ENCODE peak calls at places on chromosomes 5 and 9, in seven cellular contexts. One of them, this sample, is unnamed.

GRCh38 chr9:16986441-16987387 is 116.2 kb upstream of the BNC2 start:
- DNase-seq in HuH-7.5: no peak
- DNase-seq in mesendoderm: no peak
- DNase-seq in NCI-H1092: no peak
- DNase-seq in natural killer cell treated with Interleukin-12 subunit alpha and Interleukin-12 subunit beta and Interleukin-15 and Interleukin-18, amount 100 ng/mL, for 72 hours: no peak
- DNase-seq in fibroblast of pulmonary artery: peak
- DNase-seq in CD8-positive, alpha-beta memory T cell: no peak
- DNase-seq in this sample: peak

GRCh38 chr5:56085205-56085604 is 90.4 kb upstream of the IL6ST start:
- DNase-seq in fibroblast of pulmonary artery: peak
- DNase-seq in natural killer cell treated with Interleukin-12 subunit alpha and Interleukin-12 subunit beta and Interleukin-15 and Interleukin-18, amount 100 ng/mL, for 72 hours: no peak
- DNase-seq in NCI-H1092: no peak
- DNase-seq in CD8-positive, alpha-beta memory T cell: no peak
- DNase-seq in HuH-7.5: no peak
- DNase-seq in mesendoderm: no peak
- DNase-seq in this sample: no peak

GRCh38 chr9:20380546-20380945 is 241.8 kb downstream of the MLLT3 start:
- DNase-seq in NCI-H1092: no peak
- DNase-seq in mesendoderm: no peak
- DNase-seq in fibroblast of pulmonary artery: no peak
- DNase-seq in HuH-7.5: no peak
- DNase-seq in CD8-positive, alpha-beta memory T cell: no peak
- DNase-seq in natural killer cell treated with Interleukin-12 subunit alpha and Interleukin-12 subunit beta and Interleukin-15 and Interleukin-18, amount 100 ng/mL, for 72 hours: no peak
- DNase-seq in this sample: no peak

GRCh38 chr9:13674926-13675637 is 395.6 kb upstream of the MPDZ start:
- DNase-seq in fibroblast of pulmonary artery: no peak
- DNase-seq in NCI-H1092: no peak
- DNase-seq in CD8-positive, alpha-beta memory T cell: no peak
- DNase-seq in natural killer cell treated with Interleukin-12 subunit alpha and Interleukin-12 subunit beta and Interleukin-15 and Interleukin-18, amount 100 ng/mL, for 72 hours: no peak
- DNase-seq in HuH-7.5: no peak
- DNase-seq in mesendoderm: peak
- DNase-seq in this sample: no peak

GRCh38 chr9:18360005-18360404 is 113.9 kb upstream of the ADAMTSL1 start:
- DNase-seq in natural killer cell treated with Interleukin-12 subunit alpha and Interleukin-12 subunit beta and Interleukin-15 and Interleukin-18, amount 100 ng/mL, for 72 hours: no peak
- DNase-seq in CD8-positive, alpha-beta memory T cell: no peak
- DNase-seq in NCI-H1092: no peak
- DNase-seq in fibroblast of pulmonary artery: no peak
- DNase-seq in HuH-7.5: no peak
- DNase-seq in mesendoderm: peak
- DNase-seq in this sample: no peak

GRCh38 chr5:110957934-110958333 is 113.6 kb upstream of the TSLP start:
- DNase-seq in HuH-7.5: no peak
- DNase-seq in natural killer cell treated with Interleukin-12 subunit alpha and Interleukin-12 subunit beta and Interleukin-15 and Interleukin-18, amount 100 ng/mL, for 72 hours: no peak
- DNase-seq in fibroblast of pulmonary artery: peak
- DNase-seq in NCI-H1092: no peak
- DNase-seq in mesendoderm: no peak
- DNase-seq in CD8-positive, alpha-beta memory T cell: no peak
- DNase-seq in this sample: peak

GRCh38 chr5:28301676-28302075 is 1263.3 kb upstream of the CDH9 start:
- DNase-seq in natural killer cell treated with Interleukin-12 subunit alpha and Interleukin-12 subunit beta and Interleukin-15 and Interleukin-18, amount 100 ng/mL, for 72 hours: no peak
- DNase-seq in fibroblast of pulmonary artery: peak
- DNase-seq in mesendoderm: peak
- DNase-seq in NCI-H1092: no peak
- DNase-seq in CD8-positive, alpha-beta memory T cell: no peak
- DNase-seq in HuH-7.5: no peak
- DNase-seq in this sample: peak

GRCh38 chr9:111582888-111583287 is 16.6 kb downstream of the PTGR1 start:
- DNase-seq in CD8-positive, alpha-beta memory T cell: no peak
- DNase-seq in HuH-7.5: no peak
- DNase-seq in mesendoderm: no peak
- DNase-seq in natural killer cell treated with Interleukin-12 subunit alpha and Interleukin-12 subunit beta and Interleukin-15 and Interleukin-18, amount 100 ng/mL, for 72 hours: no peak
- DNase-seq in fibroblast of pulmonary artery: peak
- DNase-seq in NCI-H1092: no peak
- DNase-seq in this sample: no peak

GRCh38 chr5:145937432-145938250 is 1.3 kb downstream of the SH3RF2 start:
- DNase-seq in natural killer cell treated with Interleukin-12 subunit alpha and Interleukin-12 subunit beta and Interleukin-15 and Interleukin-18, amount 100 ng/mL, for 72 hours: no peak
- DNase-seq in CD8-positive, alpha-beta memory T cell: no peak
- DNase-seq in fibroblast of pulmonary artery: peak
- DNase-seq in mesendoderm: peak
- DNase-seq in HuH-7.5: no peak
- DNase-seq in NCI-H1092: no peak
- DNase-seq in this sample: no peak

GRCh38 chr5:150313921-150314716 is 11.4 kb upstream of the ARSI start:
- DNase-seq in natural killer cell treated with Interleukin-12 subunit alpha and Interleukin-12 subunit beta and Interleukin-15 and Interleukin-18, amount 100 ng/mL, for 72 hours: no peak
- DNase-seq in HuH-7.5: no peak
- DNase-seq in fibroblast of pulmonary artery: no peak
- DNase-seq in mesendoderm: no peak
- DNase-seq in CD8-positive, alpha-beta memory T cell: no peak
- DNase-seq in NCI-H1092: no peak
- DNase-seq in this sample: no peak

GRCh38 chr9:127384016-127384730 is 12.8 kb upstream of the SLC2A8 start:
- DNase-seq in natural killer cell treated with Interleukin-12 subunit alpha and Interleukin-12 subunit beta and Interleukin-15 and Interleukin-18, amount 100 ng/mL, for 72 hours: no peak
- DNase-seq in HuH-7.5: no peak
- DNase-seq in CD8-positive, alpha-beta memory T cell: no peak
- DNase-seq in fibroblast of pulmonary artery: no peak
- DNase-seq in mesendoderm: no peak
- DNase-seq in NCI-H1092: no peak
- DNase-seq in this sample: no peak

GRCh38 chr9:106432631-106433030 is 430.3 kb upstream of the ZNF462 start:
- DNase-seq in HuH-7.5: no peak
- DNase-seq in CD8-positive, alpha-beta memory T cell: no peak
- DNase-seq in mesendoderm: no peak
- DNase-seq in NCI-H1092: no peak
- DNase-seq in fibroblast of pulmonary artery: no peak
- DNase-seq in natural killer cell treated with Interleukin-12 subunit alpha and Interleukin-12 subunit beta and Interleukin-15 and Interleukin-18, amount 100 ng/mL, for 72 hours: no peak
- DNase-seq in this sample: no peak

GRCh38 chr9:133440884-133441283 is 18.7 kb downstream of the ADAMTS13 start:
- DNase-seq in natural killer cell treated with Interleukin-12 subunit alpha and Interleukin-12 subunit beta and Interleukin-15 and Interleukin-18, amount 100 ng/mL, for 72 hours: no peak
- DNase-seq in fibroblast of pulmonary artery: no peak
- DNase-seq in mesendoderm: no peak
- DNase-seq in HuH-7.5: no peak
- DNase-seq in NCI-H1092: no peak
- DNase-seq in CD8-positive, alpha-beta memory T cell: no peak
- DNase-seq in this sample: no peak

GRCh38 chr5:180640765-180641565 is 8.4 kb downstream of the FLT4 start:
- DNase-seq in fibroblast of pulmonary artery: no peak
- DNase-seq in NCI-H1092: no peak
- DNase-seq in CD8-positive, alpha-beta memory T cell: no peak
- DNase-seq in natural killer cell treated with Interleukin-12 subunit alpha and Interleukin-12 subunit beta and Interleukin-15 and Interleukin-18, amount 100 ng/mL, for 72 hours: no peak
- DNase-seq in HuH-7.5: no peak
- DNase-seq in mesendoderm: no peak
- DNase-seq in this sample: no peak

GRCh38 chr9:76987594-76988200 is 31.8 kb upstream of the FOXB2 start:
- DNase-seq in HuH-7.5: peak
- DNase-seq in natural killer cell treated with Interleukin-12 subunit alpha and Interleukin-12 subunit beta and Interleukin-15 and Interleukin-18, amount 100 ng/mL, for 72 hours: no peak
- DNase-seq in NCI-H1092: peak
- DNase-seq in fibroblast of pulmonary artery: peak
- DNase-seq in mesendoderm: peak
- DNase-seq in CD8-positive, alpha-beta memory T cell: no peak
- DNase-seq in this sample: peak

GRCh38 chr5:144135113-144135762 is 35.2 kb downstream of the YIPF5 start:
- DNase-seq in NCI-H1092: no peak
- DNase-seq in natural killer cell treated with Interleukin-12 subunit alpha and Interleukin-12 subunit beta and Interleukin-15 and Interleukin-18, amount 100 ng/mL, for 72 hours: no peak
- DNase-seq in HuH-7.5: no peak
- DNase-seq in CD8-positive, alpha-beta memory T cell: no peak
- DNase-seq in fibroblast of pulmonary artery: no peak
- DNase-seq in mesendoderm: no peak
- DNase-seq in this sample: peak

GRCh38 chr5:1359031-1359645 is 14.2 kb upstream of the CLPTM1L start:
- DNase-seq in CD8-positive, alpha-beta memory T cell: no peak
- DNase-seq in natural killer cell treated with Interleukin-12 subunit alpha and Interleukin-12 subunit beta and Interleukin-15 and Interleukin-18, amount 100 ng/mL, for 72 hours: no peak
- DNase-seq in mesendoderm: no peak
- DNase-seq in NCI-H1092: no peak
- DNase-seq in HuH-7.5: no peak
- DNase-seq in fibroblast of pulmonary artery: no peak
- DNase-seq in this sample: no peak

GRCh38 chr9:69805962-69806633 is 14.5 kb upstream of the CFAP95 start:
- DNase-seq in HuH-7.5: no peak
- DNase-seq in fibroblast of pulmonary artery: no peak
- DNase-seq in CD8-positive, alpha-beta memory T cell: no peak
- DNase-seq in mesendoderm: no peak
- DNase-seq in NCI-H1092: no peak
- DNase-seq in natural killer cell treated with Interleukin-12 subunit alpha and Interleukin-12 subunit beta and Interleukin-15 and Interleukin-18, amount 100 ng/mL, for 72 hours: no peak
- DNase-seq in this sample: peak

GRCh38 chr5:40046792-40047191 is 622.0 kb upstream of the DAB2 start:
- DNase-seq in natural killer cell treated with Interleukin-12 subunit alpha and Interleukin-12 subunit beta and Interleukin-15 and Interleukin-18, amount 100 ng/mL, for 72 hours: no peak
- DNase-seq in mesendoderm: no peak
- DNase-seq in CD8-positive, alpha-beta memory T cell: no peak
- DNase-seq in HuH-7.5: no peak
- DNase-seq in NCI-H1092: no peak
- DNase-seq in fibroblast of pulmonary artery: peak
- DNase-seq in this sample: peak

GRCh38 chr9:114691046-114691955 is 9.3 kb upstream of the TEX48 start:
- DNase-seq in CD8-positive, alpha-beta memory T cell: peak
- DNase-seq in HuH-7.5: no peak
- DNase-seq in mesendoderm: no peak
- DNase-seq in NCI-H1092: no peak
- DNase-seq in natural killer cell treated with Interleukin-12 subunit alpha and Interleukin-12 subunit beta and Interleukin-15 and Interleukin-18, amount 100 ng/mL, for 72 hours: peak
- DNase-seq in fibroblast of pulmonary artery: peak
- DNase-seq in this sample: peak

GRCh38 chr5:113340537-113340936 is 94.3 kb downstream of the TSSK1B start:
- DNase-seq in mesendoderm: peak
- DNase-seq in natural killer cell treated with Interleukin-12 subunit alpha and Interleukin-12 subunit beta and Interleukin-15 and Interleukin-18, amount 100 ng/mL, for 72 hours: no peak
- DNase-seq in fibroblast of pulmonary artery: no peak
- DNase-seq in NCI-H1092: no peak
- DNase-seq in CD8-positive, alpha-beta memory T cell: no peak
- DNase-seq in HuH-7.5: no peak
- DNase-seq in this sample: no peak

GRCh38 chr9:133492061-133493021 is 13.4 kb upstream of the SLC2A6 start:
- DNase-seq in CD8-positive, alpha-beta memory T cell: no peak
- DNase-seq in mesendoderm: no peak
- DNase-seq in fibroblast of pulmonary artery: no peak
- DNase-seq in NCI-H1092: no peak
- DNase-seq in HuH-7.5: no peak
- DNase-seq in natural killer cell treated with Interleukin-12 subunit alpha and Interleukin-12 subunit beta and Interleukin-15 and Interleukin-18, amount 100 ng/mL, for 72 hours: no peak
- DNase-seq in this sample: peak

GRCh38 chr9:34634551-34634945 is 3.0 kb downstream of the SIGMAR1 start:
- DNase-seq in natural killer cell treated with Interleukin-12 subunit alpha and Interleukin-12 subunit beta and Interleukin-15 and Interleukin-18, amount 100 ng/mL, for 72 hours: no peak
- DNase-seq in fibroblast of pulmonary artery: no peak
- DNase-seq in mesendoderm: no peak
- DNase-seq in HuH-7.5: no peak
- DNase-seq in NCI-H1092: no peak
- DNase-seq in CD8-positive, alpha-beta memory T cell: no peak
- DNase-seq in this sample: no peak

GRCh38 chr5:42960472-42960871 is 79.6 kb downstream of the ANXA2R start:
- DNase-seq in HuH-7.5: no peak
- DNase-seq in CD8-positive, alpha-beta memory T cell: no peak
- DNase-seq in NCI-H1092: no peak
- DNase-seq in mesendoderm: no peak
- DNase-seq in natural killer cell treated with Interleukin-12 subunit alpha and Interleukin-12 subunit beta and Interleukin-15 and Interleukin-18, amount 100 ng/mL, for 72 hours: no peak
- DNase-seq in fibroblast of pulmonary artery: no peak
- DNase-seq in this sample: no peak

GRCh38 chr5:136382071-136382470 is 16.7 kb upstream of the TRPC7 start:
- DNase-seq in mesendoderm: peak
- DNase-seq in CD8-positive, alpha-beta memory T cell: no peak
- DNase-seq in NCI-H1092: no peak
- DNase-seq in fibroblast of pulmonary artery: no peak
- DNase-seq in HuH-7.5: no peak
- DNase-seq in natural killer cell treated with Interleukin-12 subunit alpha and Interleukin-12 subunit beta and Interleukin-15 and Interleukin-18, amount 100 ng/mL, for 72 hours: no peak
- DNase-seq in this sample: no peak

GRCh38 chr5:66144074-66144798 is at the start of gene SREK1:
- DNase-seq in HuH-7.5: peak
- DNase-seq in CD8-positive, alpha-beta memory T cell: peak
- DNase-seq in natural killer cell treated with Interleukin-12 subunit alpha and Interleukin-12 subunit beta and Interleukin-15 and Interleukin-18, amount 100 ng/mL, for 72 hours: peak
- DNase-seq in mesendoderm: peak
- DNase-seq in NCI-H1092: peak
- DNase-seq in fibroblast of pulmonary artery: peak
- DNase-seq in this sample: peak

GRCh38 chr5:44048268-44048984 is 340.8 kb downstream of the FGF10 start:
- DNase-seq in CD8-positive, alpha-beta memory T cell: no peak
- DNase-seq in mesendoderm: no peak
- DNase-seq in NCI-H1092: no peak
- DNase-seq in HuH-7.5: no peak
- DNase-seq in fibroblast of pulmonary artery: no peak
- DNase-seq in natural killer cell treated with Interleukin-12 subunit alpha and Interleukin-12 subunit beta and Interleukin-15 and Interleukin-18, amount 100 ng/mL, for 72 hours: no peak
- DNase-seq in this sample: peak

GRCh38 chr5:140182803-140183367 is 7.9 kb downstream of the CYSTM1 start:
- DNase-seq in mesendoderm: peak
- DNase-seq in CD8-positive, alpha-beta memory T cell: no peak
- DNase-seq in natural killer cell treated with Interleukin-12 subunit alpha and Interleukin-12 subunit beta and Interleukin-15 and Interleukin-18, amount 100 ng/mL, for 72 hours: no peak
- DNase-seq in NCI-H1092: peak
- DNase-seq in HuH-7.5: no peak
- DNase-seq in fibroblast of pulmonary artery: peak
- DNase-seq in this sample: peak

This sample was measured in adipocyte.